ENCODE peak calls at places on chromosomes 1 and 21, in four cellular contexts. G, T, A and V are unnamed samples.

GRCh38 chr21:34939673-34940321 is 109.3 kb downstream of the RUNX1 start:
- DNase-seq in G (peak; percentile 8), T (no peak), A (no peak), V (no peak)

GRCh38 chr1:12384836-12385456 is 155.1 kb downstream of the VPS13D start:
- DNase-seq in G (no peak), T (no peak), A (no peak), V (no peak)

GRCh38 chr1:213095467-213095866 is 44.4 kb downstream of the RPS6KC1 start:
- DNase-seq in G (no peak), T (no peak), A (no peak), V (no peak)

GRCh38 chr21:35477622-35478021 is 428.5 kb upstream of the RUNX1 start:
- DNase-seq in G (no peak), T (no peak), A (no peak), V (no peak)

GRCh38 chr1:212749924-212750535 is 41.5 kb downstream of the NSL1 start:
- DNase-seq in G (peak; percentile 32), T (no peak), A (no peak), V (peak; percentile 32)

GRCh38 chr1:236058141-236058626 is 6.7 kb downstream of the NID1 start:
- DNase-seq in G (no peak), T (no peak), A (peak; percentile 11), V (peak; percentile 59)

GRCh38 chr21:46397993-46398392 is 60.7 kb upstream of the DIP2A start:
- DNase-seq in G (no peak), T (no peak), A (no peak), V (no peak)

GRCh38 chr1:21216835-21217811 is 40.4 kb upstream of the EIF4G3 start:
- DNase-seq in G (peak; percentile 57), T (no peak), A (no peak), V (no peak)

GRCh38 chr1:223006794-223007193 is 136.3 kb downstream of the TLR5 start:
- DNase-seq in G (no peak), T (no peak), A (no peak), V (no peak)

GRCh38 chr1:223003549-223003948 is 139.5 kb downstream of the TLR5 start:
- DNase-seq in G (no peak), T (no peak), A (no peak), V (no peak)

GRCh38 chr1:223000549-223001135 is 142.4 kb downstream of the TLR5 start:
- DNase-seq in G (no peak), T (no peak), A (no peak), V (no peak)

GRCh38 chr1:223007250-223007649 is 135.8 kb downstream of the TLR5 start:
- DNase-seq in G (no peak), T (no peak), A (no peak), V (no peak)

DNA sequence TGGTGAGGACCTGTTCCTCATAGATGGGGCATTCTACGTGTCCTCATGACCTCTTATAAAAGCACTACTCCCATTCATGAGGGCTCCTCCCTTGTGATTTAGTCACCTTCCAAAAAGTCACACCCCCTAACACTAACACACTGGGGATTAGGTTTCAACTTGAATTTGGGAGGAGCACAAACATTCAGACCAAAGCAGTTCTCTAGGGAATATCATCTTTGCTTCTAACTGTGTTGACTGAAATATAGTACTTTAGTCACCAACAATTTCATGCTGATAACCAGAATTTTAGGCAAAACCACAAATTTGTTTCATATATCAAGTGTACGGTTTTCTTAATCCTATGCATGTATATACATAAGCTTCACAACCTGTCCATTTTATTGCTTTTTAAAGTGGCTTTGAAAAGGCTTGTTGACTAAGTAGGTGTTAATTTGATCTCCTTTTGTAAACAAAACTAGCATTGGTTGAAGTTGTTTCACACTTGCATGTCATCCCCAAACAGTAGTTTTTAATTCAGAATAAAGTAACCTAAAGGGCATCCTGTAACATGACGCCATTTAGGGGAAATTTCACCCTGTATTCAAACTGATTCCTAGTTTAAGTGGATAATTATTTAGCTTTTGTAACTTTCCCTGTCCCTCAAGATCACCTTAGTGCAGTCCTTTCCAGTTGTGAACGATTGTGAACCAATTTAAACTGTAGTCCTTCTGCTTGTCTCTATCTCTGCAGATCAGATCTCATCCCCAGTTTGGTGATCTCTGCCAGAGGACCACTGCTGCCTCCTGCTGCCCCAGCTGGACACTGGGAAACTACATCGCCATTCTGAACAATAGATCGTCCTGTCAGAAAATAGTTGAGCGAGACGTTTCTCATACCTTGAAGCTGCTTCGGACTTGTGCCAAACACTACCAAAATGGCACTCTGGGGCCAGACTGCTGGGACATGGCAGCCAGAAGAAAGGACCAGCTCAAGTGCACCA is 141.1 kb downstream of the TLR5 start:
- DNase-seq in G (no peak), T (no peak), A (no peak), V (no peak)
- TF ChIP-seq CTCF in G (no peak), T (no peak), A (no peak), V (peak; percentile 12)

DNA sequence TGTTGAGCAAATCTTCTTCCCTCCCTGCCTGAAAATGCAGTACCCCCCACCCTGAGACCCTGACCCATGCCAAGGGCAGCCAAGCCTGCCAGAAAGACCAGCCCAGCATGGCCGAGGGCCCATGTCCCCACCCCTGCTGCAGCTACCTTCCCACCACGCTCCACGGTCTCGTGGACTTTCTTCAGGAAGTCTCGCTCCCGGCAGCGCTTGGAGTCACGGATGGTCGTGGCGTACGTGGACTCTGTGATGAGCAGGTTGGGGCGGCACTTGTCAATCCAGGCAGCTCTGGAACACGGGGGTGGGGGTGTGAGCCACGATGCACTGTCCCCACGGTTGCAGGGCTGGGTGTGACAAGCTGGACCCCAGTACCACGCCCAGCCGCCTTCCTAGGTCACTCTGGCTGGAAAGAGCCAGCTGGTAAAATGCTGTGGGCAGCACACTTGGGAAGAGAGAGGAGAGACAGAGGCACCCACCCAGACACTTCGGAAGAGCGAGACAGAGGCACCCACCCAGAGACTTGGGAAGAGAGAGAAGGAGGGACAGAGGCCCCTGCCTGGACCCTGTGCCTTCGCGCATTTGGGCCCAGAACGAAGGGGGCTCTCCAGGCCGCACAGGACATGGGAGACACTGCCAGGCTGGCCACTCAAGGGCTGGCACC is 6.4 kb downstream of the PUSL1 start:
- DNase-seq in G (no peak), T (no peak), A (no peak), V (no peak)
- TF ChIP-seq CTCF in G (no peak), T (no peak), A (no peak), V (no peak)

GRCh38 chr1:33455537-33456301 is 16.7 kb upstream of the ZSCAN20 start:
- DNase-seq in G (peak; percentile 49), T (no peak), A (peak; percentile 56), V (peak; percentile 78)
- TF ChIP-seq CTCF in G (peak; percentile 51), T (peak; percentile 67), A (peak; percentile 88), V (peak; percentile 82)

DNA sequence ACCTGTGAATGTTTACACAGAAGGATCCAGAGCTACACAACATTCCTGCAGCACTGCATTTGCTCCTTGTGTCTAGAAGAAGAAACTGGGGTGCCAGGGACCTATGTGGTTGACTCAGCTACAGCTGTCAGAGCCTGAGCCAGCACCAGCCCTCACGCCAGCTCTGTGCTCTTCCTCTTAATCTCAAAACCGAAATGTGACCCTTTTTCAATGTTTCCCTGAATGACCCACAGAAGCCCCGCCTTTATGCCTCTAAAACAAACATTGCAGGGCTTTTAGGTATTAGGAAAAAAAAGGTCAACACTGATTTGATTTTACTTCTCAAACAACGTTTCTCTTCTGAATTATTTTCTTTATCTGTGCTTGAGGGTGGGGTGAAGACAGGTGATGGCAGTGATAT is 260.5 kb downstream of the DYRK1A start:
- DNase-seq in G (peak; percentile 8), T (no peak), A (no peak), V (no peak)
- TF ChIP-seq CTCF in G (no peak), T (no peak), A (no peak), V (no peak)

GRCh38 chr1:37474051-37474696 is at the start of gene ZC3H12A:
- DNase-seq in G (peak; percentile 97), T (peak; percentile 90), A (no peak), V (peak; percentile 74)

GRCh38 chr1:37471345-37472231 is 2.8 kb upstream of the ZC3H12A start:
- DNase-seq in G (peak; percentile 85), T (peak; percentile 69), A (no peak), V (no peak)

GRCh38 chr1:37472994-37473393 is 1.4 kb upstream of the ZC3H12A start:
- DNase-seq in G (no peak), T (no peak), A (no peak), V (no peak)

GRCh38 chr1:37473431-37474050 is 839 bp upstream of the ZC3H12A start:
- DNase-seq in G (peak; percentile 33), T (no peak), A (no peak), V (no peak)

GRCh38 chr1:37472281-37472680 is 2.1 kb upstream of the ZC3H12A start:
- DNase-seq in G (no peak), T (no peak), A (no peak), V (no peak)
- TF ChIP-seq CTCF in G (no peak), T (no peak), A (no peak), V (no peak)